ENCODE peak calls at places on chromosomes 16 and 17, in eight cellular contexts. I is EH, R is left ventricle myocardium inferior, F is HCEC 1CT, V is posterior cingulate gyrus, B is GM06990, D is nucleus accumbens, C is AG08396. M is an unnamed sample.

GRCh38 chr17:29933379-29933778 is 3.4 kb upstream of the SSH2 start:
- DNase-seq in R (no peak), C (peak; percentile 7), V (no peak), F (peak; percentile 34), I (peak; percentile 47), D (no peak), B (no peak), M (no peak)

GRCh38 chr17:28491860-28492259 is 14.3 kb upstream of the FOXN1 start:
- DNase-seq in C (no peak), I (no peak), F (no peak), V (no peak), B (no peak), D (no peak), R (no peak), M (no peak)

GRCh38 chr16:87132361-87133014 is 184.7 kb downstream of the C16orf95 start:
- DNase-seq in C (peak; percentile 54), R (peak; percentile 32), I (peak; percentile 91), F (no peak), B (no peak), V (no peak), D (peak; percentile 32), M (no peak)

GRCh38 chr17:57993471-57994365 is 5.7 kb upstream of the VEZF1 start:
- DNase-seq in R (no peak), I (no peak), F (no peak), C (no peak), V (no peak), D (no peak), B (no peak), M (no peak)

GRCh38 chr17:81128774-81129173 is 36.5 kb upstream of the PVALEF start:
- DNase-seq in B (no peak), I (no peak), V (peak; percentile 97), D (peak; percentile 95), R (no peak), F (no peak), C (no peak), M (no peak)

GRCh38 chr16:68229431-68230175 is 6.3 kb downstream of the ESRP2 start:
- DNase-seq in D (peak; percentile 29), I (peak; percentile 83), F (peak; percentile 45), B (no peak), C (peak; percentile 80), V (no peak), R (no peak), M (no peak)

GRCh38 chr17:40075216-40076100 is 12.7 kb downstream of the THRA start:
- DNase-seq in C (peak; percentile 67), F (peak; percentile 41), R (peak; percentile 85), B (no peak), D (peak; percentile 82), V (peak; percentile 92), I (peak; percentile 74), M (no peak)

GRCh38 chr16:70725024-70725911 is 39.4 kb upstream of the MTSS2 start:
- DNase-seq in I (no peak), F (no peak), C (no peak), R (peak; percentile 40), V (no peak), D (no peak), B (no peak), M (no peak)

GRCh38 chr16:31277659-31278260 is 18.0 kb downstream of the ITGAM start:
- DNase-seq in V (no peak), I (no peak), C (no peak), D (no peak), B (no peak), R (no peak), F (no peak), M (no peak)

GRCh38 chr16:73125860-73126259 is 77.9 kb upstream of the ZFHX3 start:
- DNase-seq in D (no peak), F (peak; percentile 72), R (no peak), B (no peak), V (no peak), I (peak; percentile 82), C (peak; percentile 58), M (no peak)

GRCh38 chr17:3935825-3936355 is 19.6 kb upstream of the P2RX1 start:
- DNase-seq in D (no peak), F (peak; percentile 20), I (peak; percentile 43), B (no peak), R (no peak), V (no peak), C (peak; percentile 71), M (no peak)

GRCh38 chr16:48409839-48410610 is 24.8 kb upstream of the SIAH1 start:
- DNase-seq in B (no peak), F (peak; percentile 87), I (peak; percentile 90), C (peak; percentile 86), D (no peak), V (no peak), R (no peak), M (no peak)

GRCh38 chr17:55641559-55642160 is 81.0 kb downstream of the TMEM100 start:
- DNase-seq in B (no peak), V (peak; percentile 77), C (peak; percentile 44), F (peak; percentile 63), D (no peak), R (peak; percentile 63), I (peak; percentile 57), M (no peak)

GRCh38 chr16:17743158-17743557 is 272.4 kb upstream of the XYLT1 start:
- DNase-seq in C (no peak), D (no peak), V (no peak), R (no peak), B (no peak), F (no peak), I (no peak), M (no peak)

GRCh38 chr17:81685108-81685507 is 1.3 kb downstream of the HGS start:
- DNase-seq in B (no peak), V (no peak), D (peak; percentile 28), F (peak; percentile 73), I (peak; percentile 74), C (peak; percentile 83), R (no peak), M (no peak)

GRCh38 chr16:69293401-69293800 is 17.7 kb upstream of the VPS4A start:
- DNase-seq in B (no peak), I (no peak), V (no peak), D (no peak), R (no peak), F (no peak), C (no peak), M (no peak)

GRCh38 chr17:69236946-69237345 is 8.3 kb upstream of the ABCA10 start:
- DNase-seq in V (no peak), I (no peak), B (no peak), D (no peak), C (no peak), R (no peak), F (no peak), M (no peak)

GRCh38 chr17:32515677-32516383 is 29.0 kb downstream of the CDK5R1 start:
- DNase-seq in F (no peak), R (no peak), C (no peak), V (no peak), I (no peak), D (no peak), B (peak; percentile 80), M (peak; percentile 77)

GRCh38 chr16:66652661-66653060 is 43.9 kb downstream of the CMTM4 start:
- DNase-seq in D (no peak), R (no peak), B (no peak), I (peak; percentile 29), V (no peak), F (no peak), C (no peak), M (no peak)

GRCh38 chr16:30122621-30123160 is 329 bp downstream of the MAPK3 start:
- DNase-seq in F (no peak), R (no peak), B (no peak), V (no peak), I (no peak), C (no peak), D (no peak), M (no peak)

GRCh38 chr17:12947047-12947446 is 70.8 kb downstream of the ELAC2 start:
- DNase-seq in C (no peak), D (no peak), I (no peak), V (no peak), F (no peak), R (no peak), B (no peak), M (no peak)

GRCh38 chr17:34254651-34255380 is at the start of gene CCL2:
- DNase-seq in R (peak; percentile 75), D (no peak), F (peak; percentile 76), B (no peak), V (no peak), C (peak; percentile 62), I (peak; percentile 90), M (no peak)

GRCh38 chr16:16850274-16850673 is 471.3 kb downstream of the NPIPA7 start:
- DNase-seq in C (no peak), D (no peak), R (no peak), F (no peak), B (no peak), V (no peak), I (no peak), M (no peak)

GRCh38 chr16:72609933-72610332 is 438.0 kb upstream of the PMFBP1 start:
- DNase-seq in D (no peak), V (no peak), R (no peak), F (no peak), B (no peak), C (no peak), I (no peak), M (no peak)

GRCh38 chr16:82643936-82644630 is 17.3 kb downstream of the CDH13 start:
- DNase-seq in F (no peak), V (no peak), D (no peak), B (no peak), R (no peak), I (no peak), C (no peak), M (no peak)

GRCh38 chr17:34413443-34414076 is 50.5 kb upstream of the CCL1 start:
- DNase-seq in C (no peak), D (no peak), F (no peak), R (no peak), V (peak; percentile 86), I (no peak), B (no peak), M (no peak)